ENCODE peak calls at places on chromosomes 6 and 20, in four cellular contexts. W is HepG2, H is HCT116, S is hepatocyte. N is an unnamed sample.

GRCh38 chr20:7159903-7160302 is 392.4 kb downstream of the BMP2 start:
- DNase-seq in S (no peak), H (no peak), W (no peak), N (no peak)

GRCh38 chr6:118893095-118893881 is 664 bp upstream of the ASF1A start:
- DNase-seq in W (peak; percentile 49), S (peak; percentile 70), H (no peak), N (no peak)

GRCh38 chr6:133899556-133899955 is 10.6 kb downstream of the TCF21 start:
- DNase-seq in S (no peak), W (no peak), H (no peak), N (no peak)

GRCh38 chr6:32112436-32112980 is 3.4 kb upstream of the TNXB start:
- DNase-seq in H (no peak), S (no peak), W (no peak), N (no peak)

GRCh38 chr6:42404494-42404893 is 47.2 kb downstream of the TRERF1 start:
- DNase-seq in S (peak; percentile 80), W (no peak), H (peak; percentile 82), N (peak; percentile 27)

GRCh38 chr6:107068691-107069630 is 41.0 kb downstream of the MTRES1 start:
- DNase-seq in W (no peak), S (no peak), H (no peak), N (no peak)

GRCh38 chr6:145278163-145278807 is 457.0 kb downstream of the EPM2A start:
- DNase-seq in H (no peak), W (peak; percentile 82), S (no peak), N (peak; percentile 90)

GRCh38 chr20:23875606-23876237 is 3.8 kb downstream of the CST5 start:
- DNase-seq in W (no peak), S (no peak), H (no peak), N (no peak)

GRCh38 chr6:38149526-38149925 is 330.0 kb downstream of the ZFAND3 start:
- DNase-seq in W (no peak), H (no peak), S (no peak), N (no peak)

GRCh38 chr6:45965787-45966186 is 49.9 kb downstream of the CLIC5 start:
- DNase-seq in W (no peak), H (no peak), S (no peak), N (peak; percentile 47)

GRCh38 chr6:106097368-106098231 is 11.5 kb downstream of the PRDM1 start:
- DNase-seq in S (no peak), W (no peak), H (no peak), N (no peak)

GRCh38 chr6:153043719-153044118 is 41.2 kb upstream of the MTRF1L start:
- DNase-seq in S (no peak), H (no peak), W (no peak), N (no peak)

GRCh38 chr6:2764610-2765165 is 505 bp upstream of the WRNIP1 start:
- DNase-seq in S (peak; percentile 76), H (no peak), W (peak; percentile 50), N (peak; percentile 98)

GRCh38 chr6:165292657-165293056 is 16.7 kb downstream of the C6orf118 start:
- DNase-seq in W (no peak), S (no peak), H (no peak), N (no peak)

GRCh38 chr20:64156886-64157875 is 7.1 kb upstream of the MYT1 start:
- DNase-seq in H (no peak), W (no peak), S (no peak), N (peak; percentile 84)

GRCh38 chr6:165743366-165743898 is 80.4 kb upstream of the PDE10A start:
- DNase-seq in H (no peak), S (no peak), W (no peak), N (no peak)

GRCh38 chr6:3438190-3439167 is 18.4 kb downstream of the SLC22A23 start:
- DNase-seq in H (no peak), W (peak; percentile 68), S (peak; percentile 72), N (peak; percentile 92)

GRCh38 chr20:17595846-17596245 is 26.0 kb downstream of the DSTN start:
- DNase-seq in H (no peak), W (no peak), S (no peak), N (no peak)

GRCh38 chr6:74277749-74278148 is 581.7 kb downstream of the CD109 start:
- DNase-seq in W (no peak), S (peak; percentile 19), H (no peak), N (no peak)

GRCh38 chr6:31356216-31356945 is 598 bp downstream of the HLA-B start:
- DNase-seq in W (no peak), S (peak; percentile 37), H (no peak), N (peak; percentile 87)

GRCh38 chr20:7841291-7841966 is 98.8 kb downstream of the HAO1 start:
- DNase-seq in S (no peak), W (no peak), H (no peak), N (peak; percentile 80)

GRCh38 chr6:44257007-44257752 is at the start of gene SLC35B2:
- DNase-seq in W (peak; percentile 88), S (peak; percentile 89), H (no peak), N (peak; percentile 99)

GRCh38 chr20:60883517-60883916 is 368.5 kb upstream of the CDH4 start:
- DNase-seq in S (no peak), W (no peak), H (no peak), N (no peak)

DNA sequence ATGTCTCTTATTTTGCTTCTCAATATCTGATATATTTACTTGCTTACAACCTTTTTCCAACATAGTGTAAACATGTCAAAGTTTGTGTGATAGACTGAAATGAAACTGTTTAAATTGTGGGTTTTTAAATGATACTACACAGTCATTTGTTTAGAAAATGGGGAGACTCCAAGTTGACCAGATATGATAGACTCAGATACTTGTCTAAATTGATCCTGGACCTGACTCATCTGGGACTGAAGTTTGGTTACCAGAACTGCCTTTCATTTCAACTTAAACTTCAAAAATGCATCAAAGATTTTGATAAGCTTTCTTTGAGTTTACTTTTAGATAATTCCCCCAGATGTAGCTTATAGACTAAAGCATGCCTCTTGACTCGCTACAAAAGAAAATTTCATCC is 27.0 kb upstream of the PRL start:
- DNase-seq in H (no peak), S (no peak), W (no peak), N (no peak)
- H2AFZ ChIP-seq in H (no peak overlapping the region), S (no peak overlapping the region), W (no peak overlapping the region), N (no peak overlapping the region)

GRCh38 chr20:48601798-48602197 is 226.0 kb downstream of the PREX1 start:
- DNase-seq in H (no peak), S (no peak), W (no peak), N (no peak)

GRCh38 chr20:48600470-48600945 is 227.3 kb downstream of the PREX1 start:
- DNase-seq in H (no peak), W (no peak), S (no peak), N (peak; percentile 45)

GRCh38 chr20:48597521-48598302 is 230.1 kb downstream of the PREX1 start:
- DNase-seq in S (no peak), H (no peak), W (peak; percentile 76), N (peak; percentile 47)

GRCh38 chr20:48599748-48600469 is 227.9 kb downstream of the PREX1 start:
- DNase-seq in S (no peak), H (no peak), W (no peak), N (no peak)

GRCh38 chr20:48599106-48599747 is 228.6 kb downstream of the PREX1 start:
- DNase-seq in H (no peak), S (no peak), W (no peak), N (no peak)
- H3K4me1 ChIP-seq in H (no peaks in the 10 kb centered on the region), S (no peaks in the 10 kb centered on the region), W (peaks cover 16% of the 10 kb centered on the region), N (no peaks in the 10 kb centered on the region)

DNA sequence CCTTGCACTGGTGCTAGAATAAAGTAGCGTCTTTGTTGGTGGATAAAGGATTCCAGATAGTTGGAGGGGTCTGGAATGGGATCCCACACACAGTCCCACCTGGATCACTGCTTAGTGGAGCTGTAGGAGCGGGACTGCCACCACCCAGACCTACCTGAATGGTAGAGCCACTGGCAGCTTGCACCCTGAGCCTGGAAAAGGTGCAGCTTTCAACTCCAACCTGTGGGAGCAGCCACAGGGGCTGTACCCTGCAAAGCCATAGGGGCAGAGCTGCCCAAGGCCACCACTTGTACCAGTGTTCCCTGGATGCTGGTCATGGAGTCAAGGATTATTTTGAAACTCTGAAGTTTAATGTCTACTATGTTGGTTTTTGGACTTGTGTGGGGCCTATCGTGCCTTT is 26.9 kb downstream of the VTA1 start:
- DNase-seq in H (no peak), W (no peak), S (no peak), N (no peak)
- H2AFZ ChIP-seq in H (no peak overlapping the region), W (no peak overlapping the region), S (no peak overlapping the region), N (no peak overlapping the region)

GRCh38 chr6:170293411-170293844 is 2.5 kb upstream of the DLL1 start:
- DNase-seq in W (no peak), S (no peak), H (no peak), N (peak; percentile 55)
- H3K4me1 ChIP-seq in W (peaks cover 37% of the 10 kb centered on the region), S (peaks cover 53% of the 10 kb centered on the region), H (peaks cover 21% of the 10 kb centered on the region), N (no peaks in the 10 kb centered on the region)

GRCh38 chr6:126033696-126034095 is 47.4 kb downstream of the TRMT11 start:
- DNase-seq in W (peak; percentile 68), H (no peak), S (peak; percentile 79), N (peak; percentile 63)
- H2AFZ ChIP-seq in W (no peak overlapping the region), H (no peak overlapping the region), S (no peak overlapping the region), N (no peak overlapping the region)

GRCh38 chr20:48875914-48876240 is 45.6 kb upstream of the ARFGEF2 start:
- DNase-seq in S (no peak), H (no peak), W (no peak), N (peak; percentile 89)
- H3K4me1 ChIP-seq in S (no peaks in the 10 kb centered on the region), H (peaks cover 7% of the 10 kb centered on the region), W (peaks cover 9% of the 10 kb centered on the region), N (no peaks in the 10 kb centered on the region)

GRCh38 chr6:123788319-123788718 is 15.3 kb upstream of the NKAIN2 start:
- DNase-seq in W (no peak), H (no peak), S (no peak), N (no peak)
- H2AFZ ChIP-seq in W (no peak overlapping the region), H (no peak overlapping the region), S (no peak overlapping the region), N (no peak overlapping the region)

N was measured in osteoblast.